ENCODE peak calls at places on chromosomes 4 and X, in four cellular contexts. One of them, this sample, is unnamed. For H3K27me3 and H3K9me3, the result is how much of the 10 kb centered on the place peaks cover.

GRCh38 chrX:133699023-133699728 is 283.9 kb upstream of the GPC4 start:
- DNase-seq in HCT116: no peak
- DNase-seq in lung: no peak
- DNase-seq in Peyer's patch: no peak
- DNase-seq in this sample: no peak

GRCh38 chrX:39491548-39492297 is 606.0 kb downstream of the BCOR start:
- DNase-seq in HCT116: no peak
- DNase-seq in lung: no peak
- DNase-seq in Peyer's patch: peak
- DNase-seq in this sample: peak

GRCh38 chr4:182413550-182413949 is 170.3 kb downstream of the TENM3 start:
- DNase-seq in HCT116: no peak
- DNase-seq in lung: no peak
- DNase-seq in Peyer's patch: no peak
- DNase-seq in this sample: no peak

GRCh38 chrX:41475166-41475565 is 28.0 kb downstream of the NYX start:
- DNase-seq in HCT116: no peak
- DNase-seq in lung: no peak
- DNase-seq in Peyer's patch: no peak
- DNase-seq in this sample: no peak

GRCh38 chr4:1008840-1009646 is 2.4 kb upstream of the FGFRL1 start:
- DNase-seq in HCT116: no peak
- DNase-seq in lung: peak
- DNase-seq in Peyer's patch: peak
- DNase-seq in this sample: peak

GRCh38 chrX:10350991-10351390 is 194.2 kb downstream of the CLCN4 start:
- DNase-seq in HCT116: no peak
- DNase-seq in lung: no peak
- DNase-seq in Peyer's patch: no peak
- DNase-seq in this sample: no peak

GRCh38 chr4:1784789-1785591 is 8.1 kb upstream of the FGFR3 start:
- DNase-seq in HCT116: no peak
- DNase-seq in lung: no peak
- DNase-seq in Peyer's patch: no peak
- DNase-seq in this sample: no peak

GRCh38 chr4:151460434-151460833 is 51.5 kb downstream of the FHIP1A start:
- DNase-seq in HCT116: no peak
- DNase-seq in lung: no peak
- DNase-seq in Peyer's patch: no peak
- DNase-seq in this sample: no peak

GRCh38 chrX:43809463-43809862 is 72.8 kb downstream of the MAOB start:
- DNase-seq in HCT116: no peak
- DNase-seq in lung: no peak
- DNase-seq in Peyer's patch: no peak
- DNase-seq in this sample: no peak

GRCh38 chr4:139656614-139657486 is 8.8 kb upstream of the MGST2 start:
- DNase-seq in HCT116: peak
- DNase-seq in lung: peak
- DNase-seq in Peyer's patch: peak
- DNase-seq in this sample: peak

GRCh38 chrX:12895856-12896255 is 10.6 kb upstream of the TLR8 start:
- DNase-seq in HCT116: no peak
- DNase-seq in lung: no peak
- DNase-seq in Peyer's patch: no peak
- DNase-seq in this sample: no peak

GRCh38 chr4:177214935-177215334 is 94.7 kb upstream of the NEIL3 start:
- DNase-seq in HCT116: no peak
- DNase-seq in lung: no peak
- DNase-seq in Peyer's patch: no peak
- DNase-seq in this sample: no peak

GRCh38 chr4:165718660-165719059 is 154.4 kb upstream of the TLL1 start:
- DNase-seq in HCT116: no peak
- DNase-seq in lung: no peak
- DNase-seq in Peyer's patch: no peak
- DNase-seq in this sample: no peak

GRCh38 chr4:22897520-22898108 is 204.9 kb downstream of the GBA3 start:
- DNase-seq in HCT116: peak
- DNase-seq in lung: peak
- DNase-seq in Peyer's patch: no peak
- DNase-seq in this sample: no peak

GRCh38 chrX:53374222-53374820 is 48.1 kb downstream of the SMC1A start:
- DNase-seq in HCT116: no peak
- DNase-seq in lung: no peak
- DNase-seq in Peyer's patch: no peak
- DNase-seq in this sample: no peak

GRCh38 chr4:104631000-104631399 is 136.3 kb upstream of the CXXC4 start:
- DNase-seq in HCT116: no peak
- DNase-seq in lung: no peak
- DNase-seq in Peyer's patch: no peak
- DNase-seq in this sample: no peak

GRCh38 chr4:173151496-173151895 is 17.1 kb upstream of the GALNT7 start:
- DNase-seq in HCT116: no peak
- DNase-seq in lung: no peak
- DNase-seq in Peyer's patch: no peak
- DNase-seq in this sample: no peak

GRCh38 chr4:148634476-148634875 is 192.3 kb upstream of the NR3C2 start:
- DNase-seq in HCT116: no peak
- DNase-seq in lung: no peak
- DNase-seq in Peyer's patch: no peak
- DNase-seq in this sample: no peak

GRCh38 chrX:133985164-133986007 is at the start of gene GPC3:
- DNase-seq in HCT116: no peak
- DNase-seq in lung: no peak
- DNase-seq in Peyer's patch: no peak
- DNase-seq in this sample: peak

GRCh38 chr4:99161700-99162099 is 17.6 kb upstream of the ADH4 start:
- DNase-seq in HCT116: no peak
- DNase-seq in lung: no peak
- DNase-seq in Peyer's patch: no peak
- DNase-seq in this sample: no peak

GRCh38 chr4:119750048-119750447 is 121.4 kb upstream of the PDE5A start:
- DNase-seq in HCT116: no peak
- DNase-seq in lung: no peak
- DNase-seq in Peyer's patch: no peak
- DNase-seq in this sample: no peak

GRCh38 chr4:119750771-119751170 is 122.2 kb upstream of the PDE5A start:
- DNase-seq in HCT116: no peak
- DNase-seq in lung: no peak
- DNase-seq in Peyer's patch: no peak
- DNase-seq in this sample: no peak

GRCh38 chr4:119746951-119747350 is 118.3 kb upstream of the PDE5A start:
- DNase-seq in HCT116: no peak
- DNase-seq in lung: no peak
- DNase-seq in Peyer's patch: no peak
- DNase-seq in this sample: no peak

GRCh38 chr4:119752936-119753335 is 124.3 kb upstream of the PDE5A start:
- DNase-seq in HCT116: no peak
- DNase-seq in lung: no peak
- DNase-seq in Peyer's patch: no peak
- DNase-seq in this sample: no peak

DNA sequence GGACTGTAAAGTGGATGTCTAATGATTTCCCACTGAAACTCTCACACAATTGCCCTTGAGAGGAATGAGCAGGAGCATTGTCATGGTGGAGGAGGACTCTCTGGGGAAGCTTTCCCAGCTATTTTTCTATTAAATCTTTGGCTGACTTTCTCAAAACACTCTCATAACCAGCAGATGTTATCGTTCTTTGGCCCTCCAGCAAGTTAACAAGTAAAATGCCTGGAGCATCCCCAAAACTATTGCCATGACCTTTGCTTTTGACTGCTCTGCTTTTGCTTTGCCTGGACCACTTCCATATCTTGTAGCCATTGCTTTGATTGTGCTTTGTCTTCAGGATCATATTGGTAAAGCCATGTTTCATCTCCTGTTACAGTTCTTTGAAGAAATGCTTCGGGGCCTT is 120.2 kb upstream of the PDE5A start:
- DNase-seq in HCT116: no peak
- DNase-seq in lung: no peak
- DNase-seq in Peyer's patch: no peak
- DNase-seq in this sample: no peak
- H3K27me3 ChIP-seq in HCT116: under half
- H3K27me3 ChIP-seq in lung: under half
- H3K27me3 ChIP-seq in Peyer's patch: under half
- H3K27me3 ChIP-seq in this sample: under half

GRCh38 chr4:7186081-7186480 is 6.3 kb upstream of the SORCS2 start:
- DNase-seq in HCT116: no peak
- DNase-seq in lung: no peak
- DNase-seq in Peyer's patch: no peak
- DNase-seq in this sample: no peak
- TF ChIP-seq CTCF in HCT116: peak
- TF ChIP-seq CTCF in lung: no peak
- TF ChIP-seq CTCF in Peyer's patch: peak
- TF ChIP-seq CTCF in this sample: no peak

DNA sequence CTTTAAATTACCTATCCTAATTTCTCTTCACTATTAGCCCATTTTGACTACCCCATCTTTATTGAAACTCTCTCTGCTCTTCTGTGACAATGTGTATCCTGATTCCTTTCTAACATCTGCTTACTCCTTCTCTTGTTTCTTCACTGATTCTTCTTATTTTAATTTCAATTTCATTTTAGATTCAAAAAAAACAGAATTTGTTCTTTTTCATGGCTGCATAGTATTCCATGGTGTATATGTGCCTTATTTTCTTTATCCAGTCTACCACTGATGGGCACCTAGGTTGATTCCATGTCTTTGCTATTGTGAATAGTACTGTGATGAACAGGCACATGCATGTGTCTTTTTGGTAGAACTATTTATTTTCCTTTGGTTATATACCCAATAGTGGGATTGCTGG is 120.0 kb upstream of the VAMP7 start:
- DNase-seq in HCT116: no peak
- DNase-seq in lung: no peak
- DNase-seq in Peyer's patch: no peak
- DNase-seq in this sample: no peak
- H3K9me3 ChIP-seq in HCT116: under half
- H3K9me3 ChIP-seq in lung: under half
- H3K9me3 ChIP-seq in Peyer's patch: under half
- H3K9me3 ChIP-seq in this sample: under half

GRCh38 chr4:8869879-8870646 is 1.6 kb downstream of the HMX1 start:
- DNase-seq in HCT116: no peak
- DNase-seq in lung: no peak
- DNase-seq in Peyer's patch: no peak
- DNase-seq in this sample: no peak
- H3K27me3 ChIP-seq in HCT116: under half
- H3K27me3 ChIP-seq in lung: half or more
- H3K27me3 ChIP-seq in Peyer's patch: under half
- H3K27me3 ChIP-seq in this sample: half or more

GRCh38 chr4:107379054-107379869 is 340.8 kb downstream of the PAPSS1 start:
- DNase-seq in HCT116: no peak
- DNase-seq in lung: no peak
- DNase-seq in Peyer's patch: no peak
- DNase-seq in this sample: no peak
- TF ChIP-seq CTCF in HCT116: no peak
- TF ChIP-seq CTCF in lung: no peak
- TF ChIP-seq CTCF in Peyer's patch: no peak
- TF ChIP-seq CTCF in this sample: no peak

GRCh38 chrX:144738246-144738645 is 509.1 kb upstream of the SPANXN1 start:
- DNase-seq in HCT116: no peak
- DNase-seq in lung: no peak
- DNase-seq in Peyer's patch: no peak
- DNase-seq in this sample: no peak
- H3K9me3 ChIP-seq in HCT116: under half
- H3K9me3 ChIP-seq in lung: under half
- H3K9me3 ChIP-seq in Peyer's patch: under half
- H3K9me3 ChIP-seq in this sample: under half

This sample was measured in CD4-positive, alpha-beta T cell.